ENCODE peak calls at places on chromosomes 6 and 20, in five cellular contexts. X is SK-N-SH, U is breast epithelium, T is HCT116, B is endothelial cell of umbilical vein. A is an unnamed sample.

GRCh38 chr6:72552938-72553337 is 68.9 kb upstream of the KCNQ5 start:
- DNase-seq in U (no peak), B (no peak), T (no peak), X (no peak), A (no peak)

GRCh38 chr6:16092140-16092539 is 36.7 kb upstream of the MYLIP start:
- DNase-seq in B (peak; percentile 81), U (no peak), X (no peak), T (no peak), A (no peak)

GRCh38 chr6:5749666-5750215 is 257.0 kb downstream of the NRN1 start:
- DNase-seq in X (no peak), U (no peak), B (no peak), T (no peak), A (no peak)

GRCh38 chr20:1434571-1435336 is 31.9 kb downstream of the NSFL1C start:
- DNase-seq in U (no peak), X (no peak), B (peak; percentile 92), T (no peak), A (peak; percentile 54)

GRCh38 chr6:167270499-167271307 is 20.4 kb upstream of the UNC93A start:
- DNase-seq in T (no peak), X (no peak), B (no peak), U (no peak), A (no peak)

GRCh38 chr6:5466459-5466858 is 205.1 kb downstream of the FARS2 start:
- DNase-seq in T (no peak), X (no peak), U (no peak), B (peak; percentile 53), A (no peak)

GRCh38 chr6:7106752-7107577 is 796 bp upstream of the RREB1 start:
- DNase-seq in T (no peak), U (no peak), B (no peak), X (no peak), A (peak; percentile 53)

GRCh38 chr6:12136905-12137304 is 124.8 kb downstream of the HIVEP1 start:
- DNase-seq in B (peak; percentile 26), T (no peak), U (no peak), X (no peak), A (no peak)

GRCh38 chr6:1644516-1644915 is 34.8 kb downstream of the FOXC1 start:
- DNase-seq in T (no peak), U (no peak), X (no peak), B (no peak), A (no peak)

GRCh38 chr6:112040933-112041332 is 13.0 kb upstream of the CCN6 start:
- DNase-seq in T (no peak), X (no peak), U (no peak), B (peak; percentile 91), A (no peak)

GRCh38 chr6:53741417-53741816 is 53.4 kb upstream of the LRRC1 start:
- DNase-seq in U (no peak), X (no peak), B (no peak), T (no peak), A (peak; percentile 62)

GRCh38 chr6:127013865-127014264 is 104.6 kb upstream of the RSPO3 start:
- DNase-seq in B (no peak), T (no peak), X (no peak), U (no peak), A (no peak)

GRCh38 chr6:135195522-135195921 is 14.4 kb downstream of the MYB start:
- DNase-seq in B (no peak), U (no peak), T (no peak), X (no peak), A (peak; percentile 36)

GRCh38 chr6:149859368-149859767 is 4.8 kb downstream of the LRP11 start:
- DNase-seq in T (no peak), U (no peak), X (no peak), B (peak; percentile 13), A (no peak)

GRCh38 chr6:43269273-43270007 is 26.2 kb downstream of the TTBK1 start:
- DNase-seq in U (no peak), T (no peak), X (no peak), B (no peak), A (peak; percentile 47)

GRCh38 chr6:155455766-155456165 is at the start of gene NOX3:
- DNase-seq in U (no peak), T (no peak), B (no peak), X (no peak), A (peak; percentile 36)

GRCh38 chr20:19649041-19649440 is 109.0 kb upstream of the RIN2 start:
- DNase-seq in U (no peak), B (no peak), T (no peak), X (no peak), A (no peak)

GRCh38 chr6:21121737-21122136 is 471.8 kb upstream of the SOX4 start:
- DNase-seq in X (no peak), T (no peak), B (no peak), U (no peak), A (no peak)

GRCh38 chr6:50380409-50381105 is 330.8 kb upstream of the DEFB112 start:
- DNase-seq in T (no peak), U (no peak), X (peak; percentile 0), B (no peak), A (no peak)

GRCh38 chr20:50304501-50304856 is 113.8 kb downstream of the CEBPB start:
- DNase-seq in B (no peak), X (peak; percentile 62), T (no peak), U (no peak), A (no peak)

GRCh38 chr6:142187209-142187608 is 40.1 kb downstream of the VTA1 start:
- DNase-seq in X (no peak), B (peak; percentile 78), U (no peak), T (no peak), A (no peak)

GRCh38 chr6:7338031-7338430 is 25.0 kb upstream of the SSR1 start:
- DNase-seq in T (no peak), U (no peak), X (no peak), B (no peak), A (no peak)

GRCh38 chr20:38049800-38050199 is 16.3 kb downstream of the RPRD1B start:
- DNase-seq in U (no peak), T (no peak), X (no peak), B (peak; percentile 57), A (no peak)

GRCh38 chr6:106995640-106996039 is 21.1 kb upstream of the CD24 start:
- DNase-seq in B (no peak), U (no peak), T (no peak), X (no peak), A (no peak)

DNA sequence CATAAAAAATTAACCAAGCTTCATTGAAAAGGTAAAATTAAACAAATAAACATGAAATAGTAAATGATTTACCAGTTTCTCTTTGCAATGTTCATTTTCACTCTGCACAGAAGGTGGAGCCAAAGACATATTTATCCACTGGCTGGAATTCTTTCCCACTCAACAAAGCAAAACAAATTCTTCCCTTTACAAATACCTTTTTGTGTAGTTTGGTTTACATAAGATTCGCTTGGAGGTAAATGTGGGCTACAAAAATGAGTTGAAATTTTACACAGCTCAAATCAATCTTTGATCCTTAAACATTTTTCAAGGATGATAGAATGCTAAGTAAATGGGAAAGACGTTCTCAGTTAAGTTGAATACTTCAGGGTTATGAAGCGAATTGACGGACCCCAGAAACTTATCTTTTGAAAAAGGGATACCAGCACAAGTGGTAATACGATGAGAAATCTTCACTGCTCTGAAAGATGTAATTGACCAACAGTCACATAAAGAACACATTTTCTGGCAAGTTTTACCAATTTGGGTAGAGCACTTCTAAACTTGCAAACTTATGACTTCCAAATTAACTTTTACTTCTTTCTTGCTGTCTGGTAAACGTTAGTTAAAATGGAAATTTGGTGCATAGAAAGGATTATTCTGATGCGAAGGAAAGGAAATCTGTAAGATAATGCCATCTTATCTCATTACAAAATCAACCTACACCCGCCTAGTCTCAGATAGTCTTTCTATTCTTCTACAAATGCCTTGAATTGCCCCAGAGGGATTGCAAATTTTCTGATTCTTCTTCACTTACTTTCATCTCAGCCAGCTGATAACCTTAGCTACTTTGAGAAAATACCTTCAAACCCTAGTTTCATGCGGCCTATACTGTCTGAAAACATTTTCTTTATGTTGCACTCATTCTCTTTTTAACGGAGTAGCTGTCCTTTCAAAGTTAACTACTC is 4.7 kb upstream of the GJA1 start:
- DNase-seq in X (peak; percentile 50), T (peak; percentile 29), B (peak; percentile 77), U (no peak), A (peak; percentile 70)
- TF ChIP-seq CTCF in X (peak; percentile 90), T (peak; percentile 29), B (peak; percentile 47), U (peak; percentile 75), A (peak; percentile 80)

DNA sequence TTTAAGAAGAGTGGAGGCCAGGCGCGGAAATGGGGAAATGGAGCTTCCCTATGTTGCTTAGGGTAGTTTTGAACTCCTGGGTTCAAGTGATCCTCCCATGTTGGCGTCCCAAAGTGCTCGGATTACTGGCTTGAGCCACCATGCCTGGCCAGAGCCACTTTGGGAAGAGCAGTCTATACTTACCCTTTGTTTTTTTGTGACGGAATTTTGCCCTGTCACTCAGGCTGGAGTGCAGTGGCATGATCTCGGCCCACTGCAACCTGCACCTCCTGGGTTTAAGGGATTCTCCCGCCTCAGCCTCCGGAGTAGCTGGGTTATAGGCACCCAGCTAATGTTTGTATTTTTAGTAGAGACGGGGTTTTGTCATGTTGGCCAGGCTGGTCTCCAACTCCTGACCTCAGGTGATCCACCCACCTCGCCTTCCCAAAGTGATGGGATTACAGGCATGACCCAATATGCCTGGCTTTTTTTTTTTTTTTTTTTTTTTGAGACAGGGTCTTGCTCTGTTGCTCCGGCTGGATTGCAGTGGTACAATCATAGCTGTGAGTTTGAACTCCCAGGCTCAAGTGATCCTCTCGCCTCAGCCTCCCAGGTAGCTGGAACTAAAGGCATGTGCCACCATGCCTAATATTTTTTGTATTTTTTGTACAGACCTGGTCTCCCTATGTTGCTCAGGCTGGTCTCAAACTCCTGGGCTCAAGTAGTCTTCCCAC is 18.0 kb downstream of the PPP1R10 start:
- DNase-seq in U (no peak), T (no peak), B (no peak), X (no peak), A (no peak)
- TF ChIP-seq POLR2AphosphoS5 in U (no peak), T (peak; percentile 55), B (no peak), X (peak; percentile 18), A (peak; percentile 18)

DNA sequence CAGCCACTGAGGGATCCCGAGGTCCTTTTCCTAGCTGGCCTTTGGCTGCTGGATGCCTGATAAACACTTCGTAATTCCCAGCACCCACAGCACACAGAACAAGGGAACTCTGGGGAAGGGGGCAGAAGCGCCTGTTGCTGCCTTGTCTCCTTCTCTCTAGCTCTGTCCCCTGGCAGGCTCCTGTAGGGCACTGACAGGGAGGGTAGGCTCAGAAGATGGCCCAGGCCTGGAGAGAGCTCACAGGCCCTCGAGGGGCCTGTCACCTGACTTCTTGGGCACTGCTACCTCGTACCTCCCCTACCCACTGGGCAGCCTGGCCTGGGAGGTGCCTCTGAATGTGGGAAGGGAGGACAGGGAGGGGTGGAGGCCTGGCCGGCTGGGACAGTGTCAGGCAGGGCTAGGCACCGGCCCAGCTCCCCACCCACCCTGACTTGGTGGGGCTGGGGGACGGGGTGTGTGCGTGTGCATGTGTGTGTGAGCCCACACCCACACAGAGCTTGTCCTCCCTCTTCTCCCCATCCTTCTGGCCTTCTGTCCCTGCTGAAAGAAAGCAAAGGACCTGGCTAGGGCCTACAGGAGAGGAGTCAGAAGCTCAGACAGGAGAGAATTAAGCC is 18.1 kb downstream of the C6orf132 start:
- DNase-seq in X (no peak), U (no peak), T (no peak), B (no peak), A (no peak)
- H3K4me1 ChIP-seq in X (peaks cover 5% of the 10 kb centered on the region), U (no peaks in the 10 kb centered on the region), T (peaks cover 37% of the 10 kb centered on the region), B (peaks cover 8% of the 10 kb centered on the region), A (no peaks in the 10 kb centered on the region)

GRCh38 chr6:3210024-3210610 is 17.3 kb downstream of the TUBB2B start:
- DNase-seq in T (no peak), B (no peak), U (no peak), X (no peak), A (no peak)

GRCh38 chr6:3208775-3209113 is 18.7 kb downstream of the TUBB2B start:
- DNase-seq in U (no peak), T (no peak), X (no peak), B (no peak), A (no peak)

GRCh38 chr6:3208096-3208774 is 19.2 kb downstream of the TUBB2B start:
- DNase-seq in X (peak; percentile 42), T (no peak), B (no peak), U (no peak), A (peak; percentile 17)

GRCh38 chr6:3211681-3212080 is 15.8 kb downstream of the TUBB2B start:
- DNase-seq in X (no peak), U (no peak), B (no peak), T (no peak), A (no peak)

GRCh38 chr6:3209114-3210023 is 18.1 kb downstream of the TUBB2B start:
- DNase-seq in U (no peak), B (no peak), X (peak; percentile 76), T (peak; percentile 96), A (peak; percentile 94)
- TF ChIP-seq CTCF in U (no peak), B (no peak), X (peak; percentile 55), T (no peak), A (no peak)

A was measured in GM23338.